ENCODE peak calls at places on chromosomes 6 and 20, in six cellular contexts. S is neural crest cell; C is CD8-positive, alpha-beta T cell; Z is GM06990; R is AG04449; E is GM12865. Q is an unnamed sample.
A peak's percentile ranks its signal among the peaks of the same experiment; 100 is the strongest.

GRCh38 chr6:36697481-36697903 is at the start of gene RAB44:
- DNase-seq in S (no peak), C (no peak), Z (no peak), R (no peak), E (no peak), Q (no peak)

GRCh38 chr6:125375841-125376240 is 74.1 kb upstream of the HDDC2 start:
- DNase-seq in S (no peak), C (no peak), Z (no peak), R (no peak), E (no peak), Q (no peak)

GRCh38 chr20:2865630-2866029 is 7.7 kb upstream of the PTPRA start:
- DNase-seq in S (no peak), C (peak; percentile 58), Z (no peak), R (no peak), E (no peak), Q (no peak)

GRCh38 chr6:35568967-35569606 is 56.4 kb upstream of the TULP1 start:
- DNase-seq in S (peak; percentile 26), C (peak; percentile 41), Z (peak; percentile 24), R (no peak), E (peak; percentile 19), Q (no peak)

GRCh38 chr20:62651285-62652021 is 9.2 kb downstream of the SLCO4A1 start:
- DNase-seq in S (no peak), C (peak; percentile 88), Z (peak; percentile 81), R (no peak), E (peak; percentile 96), Q (no peak)

GRCh38 chr6:130306377-130306776 is 59.4 kb upstream of the TMEM200A start:
- DNase-seq in S (no peak), C (no peak), Z (no peak), R (no peak), E (no peak), Q (no peak)

GRCh38 chr6:14674458-14674857 is 556.9 kb downstream of the CD83 start:
- DNase-seq in S (no peak), C (no peak), Z (no peak), R (no peak), E (no peak), Q (no peak)

GRCh38 chr20:62741191-62741676 is 32.6 kb downstream of the NTSR1 start:
- DNase-seq in S (no peak), C (no peak), Z (no peak), R (no peak), E (no peak), Q (no peak)

GRCh38 chr20:62725596-62726268 is 17.1 kb downstream of the NTSR1 start:
- DNase-seq in S (no peak), C (no peak), Z (no peak), R (no peak), E (no peak), Q (no peak)

GRCh38 chr6:69593706-69594105 is 203.1 kb downstream of the LMBRD1 start:
- DNase-seq in S (no peak), C (no peak), Z (no peak), R (no peak), E (no peak), Q (no peak)

GRCh38 chr6:27148404-27148795 is 99.1 kb upstream of the PRSS16 start:
- DNase-seq in S (no peak), C (no peak), Z (no peak), R (no peak), E (no peak), Q (no peak)

GRCh38 chr20:37833172-37833915 is 69.6 kb upstream of the VSTM2L start:
- DNase-seq in S (no peak), C (no peak), Z (no peak), R (no peak), E (no peak), Q (no peak)

GRCh38 chr6:41071501-41071922 is 644 bp downstream of the OARD1 start:
- DNase-seq in S (no peak), C (no peak), Z (no peak), R (no peak), E (peak; percentile 88), Q (no peak)
- TF ChIP-seq CTCF in S (no peak), C (no peak), Z (no peak), R (no peak), E (no peak), Q (no peak)

DNA sequence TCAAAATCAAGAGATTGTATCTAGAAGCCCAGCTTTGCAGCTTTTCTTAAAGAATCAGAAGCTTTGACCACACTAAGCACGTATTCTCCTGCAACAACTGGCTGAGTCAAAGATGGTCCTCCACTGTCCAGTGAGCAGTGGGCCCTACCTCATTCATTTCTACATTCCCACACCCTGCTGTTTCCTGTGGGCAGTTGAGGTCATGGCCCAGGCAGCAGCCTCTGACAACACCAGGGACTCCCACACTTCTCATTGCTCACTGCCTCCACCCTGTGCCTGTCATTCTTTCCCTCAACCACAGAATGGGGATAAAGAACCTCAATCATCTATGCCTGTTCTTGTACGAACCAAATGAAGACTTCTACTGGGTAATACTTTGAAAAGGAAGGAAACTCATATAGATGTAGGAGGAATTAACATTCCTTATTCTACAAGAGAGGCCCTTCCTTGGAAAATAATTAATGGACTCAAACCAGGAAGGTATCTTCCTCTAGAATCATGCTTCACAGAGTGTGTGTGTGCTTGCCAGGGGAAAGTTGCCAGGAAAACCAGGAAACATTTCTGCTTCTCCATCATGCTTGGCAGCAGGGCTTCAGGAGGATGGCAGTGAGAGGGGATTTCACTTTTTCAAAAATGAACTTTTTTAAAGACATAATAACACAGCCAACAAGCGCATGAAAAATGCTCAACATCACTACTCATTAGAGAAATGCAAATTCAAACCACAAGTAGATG is 191.7 kb upstream of the RIN2 start:
- DNase-seq in S (no peak), C (no peak), Z (no peak), R (no peak), E (no peak), Q (no peak)
- TF ChIP-seq CTCF in S (no peak), C (no peak), Z (no peak), R (no peak), E (no peak), Q (no peak)

DNA sequence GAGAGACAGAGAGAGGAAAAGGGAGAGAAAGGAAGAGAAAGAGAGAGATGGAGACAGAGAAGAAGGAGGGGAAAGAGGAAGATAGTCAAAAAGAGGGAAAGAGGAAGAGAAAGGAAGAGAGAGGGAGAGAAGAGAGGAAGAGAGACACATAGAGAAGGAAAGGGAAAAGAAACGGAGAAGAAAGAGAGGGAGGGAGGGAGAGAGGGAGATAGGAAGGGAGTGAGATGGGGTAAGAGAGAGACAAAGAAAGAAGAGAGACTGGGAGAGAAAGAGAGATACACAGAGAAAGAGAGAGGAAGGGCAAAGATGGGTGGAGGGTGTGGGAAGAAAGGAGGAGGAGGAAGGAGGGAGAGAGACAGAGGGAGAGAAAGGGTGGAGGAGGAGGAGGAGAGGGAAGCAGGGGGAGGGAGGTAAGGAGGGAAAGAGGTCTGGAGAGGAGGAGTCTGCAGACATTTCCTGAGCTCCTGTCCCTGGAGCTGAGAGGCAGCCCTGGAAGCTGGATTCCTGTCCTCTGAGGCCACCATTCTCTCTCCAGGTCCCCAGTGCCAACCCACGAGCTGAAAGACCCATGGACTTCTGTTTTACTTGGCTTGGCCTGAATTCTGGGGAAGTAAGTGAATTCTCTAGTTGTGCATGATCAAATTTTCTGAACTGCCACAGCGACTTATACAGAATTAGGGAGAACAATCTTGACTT is 9.9 kb downstream of the FOXF2 start:
- DNase-seq in S (no peak), C (no peak), Z (no peak), R (no peak), E (no peak), Q (no peak)
- TF ChIP-seq CTCF in S (no peak), C (no peak), Z (no peak), R (no peak), E (no peak), Q (no peak)

GRCh38 chr6:43308101-43308989 is at the start of gene CRIP3:
- DNase-seq in S (no peak), C (peak; percentile 45), Z (peak; percentile 43), R (no peak), E (peak; percentile 71), Q (no peak)
- TF ChIP-seq CTCF in S (peak; percentile 33), C (peak; percentile 41), Z (peak; percentile 58), R (peak; percentile 29), E (peak; percentile 68), Q (peak; percentile 7)

DNA sequence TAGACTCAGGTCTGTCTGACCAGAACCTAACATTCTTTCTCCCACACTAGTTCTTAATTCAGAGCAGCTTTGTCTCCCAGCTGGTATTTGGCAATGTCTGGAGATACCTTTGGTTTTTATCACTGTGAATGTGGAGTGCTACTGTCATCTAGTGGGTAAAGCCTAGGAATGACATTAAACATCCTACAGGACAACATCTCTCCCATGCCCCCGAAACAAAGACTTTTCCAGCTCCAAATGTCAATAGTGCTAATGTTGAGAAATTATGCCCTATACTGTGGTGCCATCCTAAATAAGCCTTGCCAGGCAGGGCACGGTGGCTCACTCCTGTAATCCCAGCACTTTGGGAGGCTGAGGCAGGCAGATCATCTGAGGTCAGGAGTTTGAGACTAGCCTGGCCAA is 4.2 kb upstream of the TTPAL start:
- DNase-seq in S (no peak), C (no peak), Z (no peak), R (no peak), E (no peak), Q (no peak)
- TF ChIP-seq CTCF in S (peak; percentile 48), C (no peak), Z (peak; percentile 11), R (peak; percentile 51), E (peak; percentile 14), Q (peak; percentile 59)

GRCh38 chr20:42475773-42476172 is 713.9 kb downstream of the PTPRT start:
- DNase-seq in S (no peak), C (no peak), Z (no peak), R (no peak), E (no peak), Q (no peak)

DNA sequence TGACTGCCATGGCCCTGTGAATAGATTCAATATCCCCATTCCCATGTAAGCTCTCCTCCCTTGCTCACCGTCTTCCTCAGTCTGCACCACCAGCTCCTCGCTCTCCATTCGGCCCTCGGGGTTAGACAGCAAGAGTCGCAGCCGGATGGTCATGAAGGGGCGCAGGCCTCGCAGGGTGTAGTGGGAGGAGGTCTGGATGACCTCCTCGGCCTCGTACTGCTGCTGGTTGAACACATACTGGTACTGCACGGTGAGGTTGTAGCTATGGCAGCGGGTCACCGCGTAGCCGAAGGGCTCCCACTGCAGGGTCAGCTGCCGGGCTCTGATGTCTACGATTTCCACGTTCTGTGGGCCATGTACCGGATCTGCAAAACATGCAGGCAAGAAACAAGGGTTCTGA is 717.5 kb downstream of the PTPRT start:
- DNase-seq in S (no peak), C (no peak), Z (no peak), R (no peak), E (no peak), Q (no peak)
- TF ChIP-seq CTCF in S (no peak), C (no peak), Z (no peak), R (no peak), E (no peak), Q (no peak)

DNA sequence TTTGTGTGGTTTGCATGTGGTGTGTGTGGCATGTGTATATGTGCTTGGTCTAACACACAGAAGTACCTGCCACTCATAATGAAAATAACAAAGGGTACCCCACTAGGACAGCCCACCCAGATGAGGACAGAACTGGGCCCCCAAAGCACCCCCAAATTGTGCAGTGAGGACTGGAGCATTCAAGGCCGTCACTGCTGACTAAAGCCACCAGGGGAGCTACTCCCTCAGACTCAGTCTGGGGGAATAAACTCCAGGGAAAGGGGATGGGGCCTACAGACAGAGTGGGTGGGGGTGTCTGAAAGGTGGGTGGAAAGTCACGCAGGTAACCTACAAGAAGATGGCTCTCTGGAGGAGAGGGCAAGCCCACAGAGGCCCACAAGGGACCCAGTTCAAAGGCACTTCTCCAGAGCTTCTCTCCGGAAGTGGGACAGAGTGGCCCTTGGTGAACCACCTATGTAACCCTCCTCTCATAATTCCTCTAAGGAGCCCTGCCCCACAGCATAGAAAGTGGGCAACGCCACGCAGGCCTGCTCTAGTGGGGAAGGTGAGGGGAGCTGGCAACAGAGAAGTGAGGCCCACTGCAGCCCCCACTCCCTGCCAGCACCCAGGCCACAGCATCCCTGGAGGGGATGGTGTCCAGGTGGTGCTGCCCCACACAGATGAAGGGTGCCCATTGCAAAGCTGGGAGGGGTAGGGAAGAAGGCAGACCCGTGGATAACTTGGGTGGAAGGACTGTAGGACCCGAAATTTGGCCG is 122.8 kb upstream of the MAFB start:
- DNase-seq in S (no peak), C (no peak), Z (no peak), R (no peak), E (no peak), Q (no peak)
- TF ChIP-seq CTCF in S (no peak), C (no peak), Z (peak; percentile 26), R (no peak), E (peak; percentile 5), Q (peak; percentile 4)

Q was measured in AG09319.